ENCODE peak calls at places on chromosomes 5 and 9, in ten cellular contexts. One of them, this sample, is unnamed.

GRCh38 chr9:104778802-104779201 is 14.9 kb downstream of the NIPSNAP3B start:
- DNase-seq in HCEC 1CT: no peak
- DNase-seq in effector memory CD8-positive, alpha-beta T cell: no peak
- DNase-seq in upper lobe of right lung: no peak
- DNase-seq in cardiac muscle cell: no peak
- DNase-seq in PC-3: no peak
- DNase-seq in HTR-8/SVneo: no peak
- DNase-seq in left ventricle myocardium superior: no peak
- DNase-seq in stimulated activated CD4-positive, alpha-beta T cell treated with anti-CD3 and anti-CD28 coated beads, Interleukin-1b, Interleukin-23, amount 100 ng/mL, for 4 hours: no peak
- DNase-seq in iris pigment epithelial cell: no peak
- DNase-seq in this sample: no peak

GRCh38 chr5:78806544-78806943 is 158.0 kb upstream of the LHFPL2 start:
- DNase-seq in iris pigment epithelial cell: peak
- DNase-seq in HCEC 1CT: peak
- DNase-seq in upper lobe of right lung: no peak
- DNase-seq in cardiac muscle cell: peak
- DNase-seq in PC-3: peak
- DNase-seq in effector memory CD8-positive, alpha-beta T cell: no peak
- DNase-seq in HTR-8/SVneo: peak
- DNase-seq in stimulated activated CD4-positive, alpha-beta T cell treated with anti-CD3 and anti-CD28 coated beads, Interleukin-1b, Interleukin-23, amount 100 ng/mL, for 4 hours: no peak
- DNase-seq in left ventricle myocardium superior: no peak
- DNase-seq in this sample: peak

GRCh38 chr9:98906273-98907040 is 37.2 kb upstream of the COL15A1 start:
- DNase-seq in HCEC 1CT: peak
- DNase-seq in cardiac muscle cell: peak
- DNase-seq in stimulated activated CD4-positive, alpha-beta T cell treated with anti-CD3 and anti-CD28 coated beads, Interleukin-1b, Interleukin-23, amount 100 ng/mL, for 4 hours: no peak
- DNase-seq in left ventricle myocardium superior: peak
- DNase-seq in upper lobe of right lung: no peak
- DNase-seq in HTR-8/SVneo: no peak
- DNase-seq in iris pigment epithelial cell: no peak
- DNase-seq in PC-3: no peak
- DNase-seq in effector memory CD8-positive, alpha-beta T cell: no peak
- DNase-seq in this sample: peak

GRCh38 chr5:54401515-54401914 is 54.0 kb upstream of the HSPB3 start:
- DNase-seq in PC-3: no peak
- DNase-seq in HCEC 1CT: no peak
- DNase-seq in cardiac muscle cell: no peak
- DNase-seq in effector memory CD8-positive, alpha-beta T cell: no peak
- DNase-seq in upper lobe of right lung: no peak
- DNase-seq in left ventricle myocardium superior: no peak
- DNase-seq in stimulated activated CD4-positive, alpha-beta T cell treated with anti-CD3 and anti-CD28 coated beads, Interleukin-1b, Interleukin-23, amount 100 ng/mL, for 4 hours: no peak
- DNase-seq in HTR-8/SVneo: no peak
- DNase-seq in iris pigment epithelial cell: no peak
- DNase-seq in this sample: no peak

GRCh38 chr5:124932791-124933600 is 186.6 kb upstream of the ZNF608 start:
- DNase-seq in HCEC 1CT: no peak
- DNase-seq in iris pigment epithelial cell: no peak
- DNase-seq in effector memory CD8-positive, alpha-beta T cell: no peak
- DNase-seq in PC-3: no peak
- DNase-seq in cardiac muscle cell: peak
- DNase-seq in left ventricle myocardium superior: peak
- DNase-seq in HTR-8/SVneo: no peak
- DNase-seq in stimulated activated CD4-positive, alpha-beta T cell treated with anti-CD3 and anti-CD28 coated beads, Interleukin-1b, Interleukin-23, amount 100 ng/mL, for 4 hours: no peak
- DNase-seq in upper lobe of right lung: no peak
- DNase-seq in this sample: peak

GRCh38 chr5:133285583-133286021 is 233.8 kb downstream of the HSPA4 start:
- DNase-seq in iris pigment epithelial cell: peak
- DNase-seq in stimulated activated CD4-positive, alpha-beta T cell treated with anti-CD3 and anti-CD28 coated beads, Interleukin-1b, Interleukin-23, amount 100 ng/mL, for 4 hours: no peak
- DNase-seq in cardiac muscle cell: peak
- DNase-seq in HTR-8/SVneo: peak
- DNase-seq in PC-3: peak
- DNase-seq in effector memory CD8-positive, alpha-beta T cell: no peak
- DNase-seq in HCEC 1CT: peak
- DNase-seq in upper lobe of right lung: no peak
- DNase-seq in left ventricle myocardium superior: peak
- DNase-seq in this sample: peak

GRCh38 chr5:54040773-54041172 is 269.6 kb downstream of the ARL15 start:
- DNase-seq in stimulated activated CD4-positive, alpha-beta T cell treated with anti-CD3 and anti-CD28 coated beads, Interleukin-1b, Interleukin-23, amount 100 ng/mL, for 4 hours: no peak
- DNase-seq in PC-3: no peak
- DNase-seq in effector memory CD8-positive, alpha-beta T cell: no peak
- DNase-seq in cardiac muscle cell: no peak
- DNase-seq in left ventricle myocardium superior: no peak
- DNase-seq in HCEC 1CT: no peak
- DNase-seq in iris pigment epithelial cell: no peak
- DNase-seq in HTR-8/SVneo: no peak
- DNase-seq in upper lobe of right lung: no peak
- DNase-seq in this sample: no peak

GRCh38 chr5:71752441-71753190 is 33.5 kb downstream of the CARTPT start:
- DNase-seq in effector memory CD8-positive, alpha-beta T cell: no peak
- DNase-seq in HCEC 1CT: no peak
- DNase-seq in iris pigment epithelial cell: no peak
- DNase-seq in PC-3: no peak
- DNase-seq in upper lobe of right lung: no peak
- DNase-seq in HTR-8/SVneo: no peak
- DNase-seq in stimulated activated CD4-positive, alpha-beta T cell treated with anti-CD3 and anti-CD28 coated beads, Interleukin-1b, Interleukin-23, amount 100 ng/mL, for 4 hours: no peak
- DNase-seq in left ventricle myocardium superior: no peak
- DNase-seq in cardiac muscle cell: no peak
- DNase-seq in this sample: no peak

GRCh38 chr5:33474004-33474403 is 33.2 kb downstream of the TARS1 start:
- DNase-seq in effector memory CD8-positive, alpha-beta T cell: no peak
- DNase-seq in left ventricle myocardium superior: no peak
- DNase-seq in iris pigment epithelial cell: no peak
- DNase-seq in stimulated activated CD4-positive, alpha-beta T cell treated with anti-CD3 and anti-CD28 coated beads, Interleukin-1b, Interleukin-23, amount 100 ng/mL, for 4 hours: no peak
- DNase-seq in PC-3: no peak
- DNase-seq in HCEC 1CT: no peak
- DNase-seq in upper lobe of right lung: no peak
- DNase-seq in HTR-8/SVneo: no peak
- DNase-seq in cardiac muscle cell: no peak
- DNase-seq in this sample: no peak

GRCh38 chr9:95820076-95820475 is 55.4 kb upstream of the ERCC6L2 start:
- DNase-seq in left ventricle myocardium superior: no peak
- DNase-seq in stimulated activated CD4-positive, alpha-beta T cell treated with anti-CD3 and anti-CD28 coated beads, Interleukin-1b, Interleukin-23, amount 100 ng/mL, for 4 hours: no peak
- DNase-seq in upper lobe of right lung: no peak
- DNase-seq in cardiac muscle cell: no peak
- DNase-seq in effector memory CD8-positive, alpha-beta T cell: no peak
- DNase-seq in iris pigment epithelial cell: no peak
- DNase-seq in HTR-8/SVneo: no peak
- DNase-seq in PC-3: no peak
- DNase-seq in HCEC 1CT: no peak
- DNase-seq in this sample: no peak

GRCh38 chr9:134858051-134858841 is 22.4 kb upstream of the FCN2 start:
- DNase-seq in stimulated activated CD4-positive, alpha-beta T cell treated with anti-CD3 and anti-CD28 coated beads, Interleukin-1b, Interleukin-23, amount 100 ng/mL, for 4 hours: no peak
- DNase-seq in effector memory CD8-positive, alpha-beta T cell: no peak
- DNase-seq in cardiac muscle cell: peak
- DNase-seq in upper lobe of right lung: peak
- DNase-seq in HCEC 1CT: no peak
- DNase-seq in iris pigment epithelial cell: peak
- DNase-seq in HTR-8/SVneo: peak
- DNase-seq in left ventricle myocardium superior: no peak
- DNase-seq in PC-3: peak
- DNase-seq in this sample: peak

GRCh38 chr5:159133041-159133741 is 33.5 kb upstream of the EBF1 start:
- DNase-seq in left ventricle myocardium superior: no peak
- DNase-seq in HCEC 1CT: peak
- DNase-seq in stimulated activated CD4-positive, alpha-beta T cell treated with anti-CD3 and anti-CD28 coated beads, Interleukin-1b, Interleukin-23, amount 100 ng/mL, for 4 hours: no peak
- DNase-seq in PC-3: peak
- DNase-seq in cardiac muscle cell: peak
- DNase-seq in upper lobe of right lung: no peak
- DNase-seq in iris pigment epithelial cell: peak
- DNase-seq in HTR-8/SVneo: peak
- DNase-seq in effector memory CD8-positive, alpha-beta T cell: no peak
- DNase-seq in this sample: peak

GRCh38 chr5:62488531-62488930 is 76.0 kb downstream of the IPO11 start:
- DNase-seq in stimulated activated CD4-positive, alpha-beta T cell treated with anti-CD3 and anti-CD28 coated beads, Interleukin-1b, Interleukin-23, amount 100 ng/mL, for 4 hours: no peak
- DNase-seq in effector memory CD8-positive, alpha-beta T cell: no peak
- DNase-seq in HCEC 1CT: no peak
- DNase-seq in HTR-8/SVneo: no peak
- DNase-seq in left ventricle myocardium superior: no peak
- DNase-seq in cardiac muscle cell: no peak
- DNase-seq in upper lobe of right lung: no peak
- DNase-seq in PC-3: peak
- DNase-seq in iris pigment epithelial cell: no peak
- DNase-seq in this sample: no peak

GRCh38 chr9:137294684-137295312 is 7.3 kb downstream of the NRARP start:
- DNase-seq in upper lobe of right lung: peak
- DNase-seq in left ventricle myocardium superior: peak
- DNase-seq in HCEC 1CT: peak
- DNase-seq in HTR-8/SVneo: no peak
- DNase-seq in PC-3: peak
- DNase-seq in effector memory CD8-positive, alpha-beta T cell: no peak
- DNase-seq in stimulated activated CD4-positive, alpha-beta T cell treated with anti-CD3 and anti-CD28 coated beads, Interleukin-1b, Interleukin-23, amount 100 ng/mL, for 4 hours: no peak
- DNase-seq in iris pigment epithelial cell: peak
- DNase-seq in cardiac muscle cell: peak
- DNase-seq in this sample: peak

GRCh38 chr5:95449460-95449859 is 58.3 kb downstream of the FAM81B start:
- DNase-seq in cardiac muscle cell: peak
- DNase-seq in upper lobe of right lung: no peak
- DNase-seq in iris pigment epithelial cell: peak
- DNase-seq in HTR-8/SVneo: no peak
- DNase-seq in HCEC 1CT: no peak
- DNase-seq in stimulated activated CD4-positive, alpha-beta T cell treated with anti-CD3 and anti-CD28 coated beads, Interleukin-1b, Interleukin-23, amount 100 ng/mL, for 4 hours: no peak
- DNase-seq in left ventricle myocardium superior: no peak
- DNase-seq in effector memory CD8-positive, alpha-beta T cell: no peak
- DNase-seq in PC-3: no peak
- DNase-seq in this sample: no peak

GRCh38 chr5:159504106-159504856 is 174.0 kb upstream of the IL12B start:
- DNase-seq in HCEC 1CT: peak
- DNase-seq in cardiac muscle cell: peak
- DNase-seq in effector memory CD8-positive, alpha-beta T cell: no peak
- DNase-seq in HTR-8/SVneo: no peak
- DNase-seq in PC-3: no peak
- DNase-seq in upper lobe of right lung: no peak
- DNase-seq in stimulated activated CD4-positive, alpha-beta T cell treated with anti-CD3 and anti-CD28 coated beads, Interleukin-1b, Interleukin-23, amount 100 ng/mL, for 4 hours: no peak
- DNase-seq in left ventricle myocardium superior: no peak
- DNase-seq in iris pigment epithelial cell: peak
- DNase-seq in this sample: peak

GRCh38 chr5:86997501-86997900 is 270.2 kb upstream of the RASA1 start:
- DNase-seq in HCEC 1CT: no peak
- DNase-seq in PC-3: no peak
- DNase-seq in cardiac muscle cell: peak
- DNase-seq in HTR-8/SVneo: no peak
- DNase-seq in upper lobe of right lung: no peak
- DNase-seq in iris pigment epithelial cell: no peak
- DNase-seq in effector memory CD8-positive, alpha-beta T cell: no peak
- DNase-seq in left ventricle myocardium superior: no peak
- DNase-seq in stimulated activated CD4-positive, alpha-beta T cell treated with anti-CD3 and anti-CD28 coated beads, Interleukin-1b, Interleukin-23, amount 100 ng/mL, for 4 hours: no peak
- DNase-seq in this sample: no peak

GRCh38 chr5:151270599-151270998 is 17.6 kb downstream of the GM2A start:
- DNase-seq in upper lobe of right lung: no peak
- DNase-seq in HCEC 1CT: peak
- DNase-seq in PC-3: peak
- DNase-seq in cardiac muscle cell: peak
- DNase-seq in left ventricle myocardium superior: no peak
- DNase-seq in effector memory CD8-positive, alpha-beta T cell: no peak
- DNase-seq in iris pigment epithelial cell: peak
- DNase-seq in HTR-8/SVneo: no peak
- DNase-seq in stimulated activated CD4-positive, alpha-beta T cell treated with anti-CD3 and anti-CD28 coated beads, Interleukin-1b, Interleukin-23, amount 100 ng/mL, for 4 hours: no peak
- DNase-seq in this sample: peak

GRCh38 chr9:88370346-88370745 is 17.9 kb upstream of the SPIN1 start:
- DNase-seq in stimulated activated CD4-positive, alpha-beta T cell treated with anti-CD3 and anti-CD28 coated beads, Interleukin-1b, Interleukin-23, amount 100 ng/mL, for 4 hours: no peak
- DNase-seq in HCEC 1CT: no peak
- DNase-seq in HTR-8/SVneo: no peak
- DNase-seq in cardiac muscle cell: no peak
- DNase-seq in left ventricle myocardium superior: no peak
- DNase-seq in iris pigment epithelial cell: no peak
- DNase-seq in effector memory CD8-positive, alpha-beta T cell: no peak
- DNase-seq in PC-3: no peak
- DNase-seq in upper lobe of right lung: no peak
- DNase-seq in this sample: no peak

GRCh38 chr9:108813951-108814601 is 41.7 kb downstream of the ACTL7B start:
- DNase-seq in stimulated activated CD4-positive, alpha-beta T cell treated with anti-CD3 and anti-CD28 coated beads, Interleukin-1b, Interleukin-23, amount 100 ng/mL, for 4 hours: no peak
- DNase-seq in upper lobe of right lung: no peak
- DNase-seq in iris pigment epithelial cell: peak
- DNase-seq in HCEC 1CT: peak
- DNase-seq in PC-3: peak
- DNase-seq in left ventricle myocardium superior: no peak
- DNase-seq in HTR-8/SVneo: peak
- DNase-seq in cardiac muscle cell: peak
- DNase-seq in effector memory CD8-positive, alpha-beta T cell: no peak
- DNase-seq in this sample: no peak

GRCh38 chr5:101390317-101390908 is 487.3 kb upstream of the ST8SIA4 start:
- DNase-seq in PC-3: peak
- DNase-seq in iris pigment epithelial cell: peak
- DNase-seq in upper lobe of right lung: no peak
- DNase-seq in stimulated activated CD4-positive, alpha-beta T cell treated with anti-CD3 and anti-CD28 coated beads, Interleukin-1b, Interleukin-23, amount 100 ng/mL, for 4 hours: no peak
- DNase-seq in left ventricle myocardium superior: no peak
- DNase-seq in cardiac muscle cell: peak
- DNase-seq in effector memory CD8-positive, alpha-beta T cell: no peak
- DNase-seq in HCEC 1CT: peak
- DNase-seq in HTR-8/SVneo: peak
- DNase-seq in this sample: peak

GRCh38 chr5:119743927-119744326 is 114.6 kb downstream of the FAM170A start:
- DNase-seq in HCEC 1CT: peak
- DNase-seq in HTR-8/SVneo: peak
- DNase-seq in upper lobe of right lung: no peak
- DNase-seq in left ventricle myocardium superior: no peak
- DNase-seq in effector memory CD8-positive, alpha-beta T cell: no peak
- DNase-seq in PC-3: peak
- DNase-seq in stimulated activated CD4-positive, alpha-beta T cell treated with anti-CD3 and anti-CD28 coated beads, Interleukin-1b, Interleukin-23, amount 100 ng/mL, for 4 hours: no peak
- DNase-seq in cardiac muscle cell: peak
- DNase-seq in iris pigment epithelial cell: peak
- DNase-seq in this sample: peak

GRCh38 chr5:17679597-17680187 is 45.4 kb downstream of the TAF11L14 start:
- DNase-seq in HCEC 1CT: no peak
- DNase-seq in iris pigment epithelial cell: peak
- DNase-seq in cardiac muscle cell: no peak
- DNase-seq in effector memory CD8-positive, alpha-beta T cell: no peak
- DNase-seq in upper lobe of right lung: no peak
- DNase-seq in PC-3: peak
- DNase-seq in left ventricle myocardium superior: no peak
- DNase-seq in stimulated activated CD4-positive, alpha-beta T cell treated with anti-CD3 and anti-CD28 coated beads, Interleukin-1b, Interleukin-23, amount 100 ng/mL, for 4 hours: no peak
- DNase-seq in HTR-8/SVneo: no peak
- DNase-seq in this sample: no peak

GRCh38 chr5:163347671-163348070 is 89.7 kb upstream of the CCNG1 start:
- DNase-seq in iris pigment epithelial cell: peak
- DNase-seq in HTR-8/SVneo: peak
- DNase-seq in PC-3: peak
- DNase-seq in cardiac muscle cell: peak
- DNase-seq in HCEC 1CT: peak
- DNase-seq in effector memory CD8-positive, alpha-beta T cell: peak
- DNase-seq in upper lobe of right lung: no peak
- DNase-seq in left ventricle myocardium superior: no peak
- DNase-seq in stimulated activated CD4-positive, alpha-beta T cell treated with anti-CD3 and anti-CD28 coated beads, Interleukin-1b, Interleukin-23, amount 100 ng/mL, for 4 hours: peak
- DNase-seq in this sample: peak

GRCh38 chr5:132484386-132484715 is 6.2 kb downstream of the IRF1 start:
- DNase-seq in PC-3: no peak
- DNase-seq in left ventricle myocardium superior: no peak
- DNase-seq in HCEC 1CT: no peak
- DNase-seq in upper lobe of right lung: peak
- DNase-seq in effector memory CD8-positive, alpha-beta T cell: peak
- DNase-seq in cardiac muscle cell: no peak
- DNase-seq in HTR-8/SVneo: no peak
- DNase-seq in stimulated activated CD4-positive, alpha-beta T cell treated with anti-CD3 and anti-CD28 coated beads, Interleukin-1b, Interleukin-23, amount 100 ng/mL, for 4 hours: no peak
- DNase-seq in iris pigment epithelial cell: no peak
- DNase-seq in this sample: no peak

GRCh38 chr5:170491479-170491878 is 12.3 kb upstream of the KCNIP1 start:
- DNase-seq in HCEC 1CT: peak
- DNase-seq in iris pigment epithelial cell: peak
- DNase-seq in cardiac muscle cell: peak
- DNase-seq in PC-3: peak
- DNase-seq in HTR-8/SVneo: peak
- DNase-seq in upper lobe of right lung: no peak
- DNase-seq in effector memory CD8-positive, alpha-beta T cell: no peak
- DNase-seq in stimulated activated CD4-positive, alpha-beta T cell treated with anti-CD3 and anti-CD28 coated beads, Interleukin-1b, Interleukin-23, amount 100 ng/mL, for 4 hours: no peak
- DNase-seq in left ventricle myocardium superior: no peak
- DNase-seq in this sample: peak

GRCh38 chr5:148760945-148761638 is 65.3 kb upstream of the ADRB2 start:
- DNase-seq in iris pigment epithelial cell: no peak
- DNase-seq in PC-3: no peak
- DNase-seq in effector memory CD8-positive, alpha-beta T cell: no peak
- DNase-seq in cardiac muscle cell: no peak
- DNase-seq in left ventricle myocardium superior: no peak
- DNase-seq in upper lobe of right lung: no peak
- DNase-seq in HCEC 1CT: no peak
- DNase-seq in stimulated activated CD4-positive, alpha-beta T cell treated with anti-CD3 and anti-CD28 coated beads, Interleukin-1b, Interleukin-23, amount 100 ng/mL, for 4 hours: no peak
- DNase-seq in HTR-8/SVneo: no peak
- DNase-seq in this sample: no peak

GRCh38 chr5:35089688-35090314 is 42.1 kb upstream of the AGXT2 start:
- DNase-seq in cardiac muscle cell: peak
- DNase-seq in effector memory CD8-positive, alpha-beta T cell: peak
- DNase-seq in iris pigment epithelial cell: peak
- DNase-seq in PC-3: peak
- DNase-seq in HCEC 1CT: peak
- DNase-seq in HTR-8/SVneo: peak
- DNase-seq in stimulated activated CD4-positive, alpha-beta T cell treated with anti-CD3 and anti-CD28 coated beads, Interleukin-1b, Interleukin-23, amount 100 ng/mL, for 4 hours: peak
- DNase-seq in upper lobe of right lung: no peak
- DNase-seq in left ventricle myocardium superior: no peak
- DNase-seq in this sample: peak